ENCODE peak calls at places on chromosomes 5 and 9, in ten cellular contexts. L is NCI-H1417, Z is iris pigment epithelial cell, U is OCI-LY7, R is astrocyte of the hippocampus, F is foreskin fibroblast, H is M059J, S is pancreas, Y is activated T-cell treated with anti-CD3 and anti-CD28 coated beads for 48 hours, W is WTC11. B is an unnamed sample.

GRCh38 chr9:72211047-72211446 is 61.8 kb downstream of the GDA start:
- DNase-seq in L (no peak), Z (no peak), U (no peak), R (no peak), F (no peak), H (no peak), S (no peak), Y (no peak), W (no peak), B (no peak)

GRCh38 chr5:114450516-114450909 is 88.6 kb downstream of the KCNN2 start:
- DNase-seq in L (peak), Z (peak), U (no peak), R (no peak), F (no peak), H (peak), S (no peak), Y (no peak), W (no peak), B (no peak)

GRCh38 chr9:72665421-72665820 is 144.0 kb downstream of the TMC1 start:
- DNase-seq in L (no peak), Z (peak), U (no peak), R (peak), F (peak), H (peak), S (no peak), Y (no peak), W (no peak), B (no peak)

GRCh38 chr9:107222020-107222522 is 61.0 kb upstream of the RAD23B start:
- DNase-seq in L (peak), Z (peak), U (no peak), R (peak), F (peak), H (peak), S (no peak), Y (no peak), W (no peak), B (no peak)

GRCh38 chr5:117504245-117504644 is 929.6 kb upstream of the SEMA6A start:
- DNase-seq in L (no peak), Z (no peak), U (no peak), R (no peak), F (no peak), H (no peak), S (no peak), Y (no peak), W (no peak), B (no peak)

GRCh38 chr9:33161589-33162132 is 5.5 kb downstream of the B4GALT1 start:
- DNase-seq in L (peak), Z (no peak), U (no peak), R (no peak), F (no peak), H (peak), S (peak), Y (no peak), W (no peak), B (no peak)

GRCh38 chr9:35605336-35606137 is 475 bp downstream of the TESK1 start:
- DNase-seq in L (peak), Z (peak), U (peak), R (peak), F (peak), H (no peak), S (peak), Y (no peak), W (peak), B (peak)

GRCh38 chr5:168339151-168340140 is 48.0 kb downstream of the WWC1 start:
- DNase-seq in L (peak), Z (no peak), U (no peak), R (no peak), F (no peak), H (no peak), S (no peak), Y (no peak), W (peak), B (no peak)

GRCh38 chr5:168740055-168740820 is 161.1 kb upstream of the PANK3 start:
- DNase-seq in L (no peak), Z (no peak), U (no peak), R (no peak), F (no peak), H (no peak), S (no peak), Y (no peak), W (no peak), B (no peak)

GRCh38 chr5:1734908-1735289 is 64.7 kb downstream of the MRPL36 start:
- DNase-seq in L (no peak), Z (no peak), U (no peak), R (no peak), F (no peak), H (no peak), S (no peak), Y (no peak), W (no peak), B (peak)

GRCh38 chr5:146965781-146966659 is 87.5 kb upstream of the PPP2R2B start:
- DNase-seq in L (peak), Z (peak), U (peak), R (peak), F (peak), H (peak), S (peak), Y (peak), W (peak), B (peak)

GRCh38 chr9:85425153-85425611 is 316.6 kb downstream of the AGTPBP1 start:
- DNase-seq in L (peak), Z (peak), U (peak), R (peak), F (peak), H (peak), S (peak), Y (peak), W (peak), B (peak)

GRCh38 chr5:151222054-151222768 is 1.7 kb downstream of the CCDC69 start:
- DNase-seq in L (no peak), Z (no peak), U (no peak), R (no peak), F (no peak), H (no peak), S (peak), Y (no peak), W (no peak), B (no peak)

GRCh38 chr5:138636401-138636944 is 61.3 kb upstream of the HSPA9 start:
- DNase-seq in L (peak), Z (no peak), U (no peak), R (no peak), F (no peak), H (no peak), S (no peak), Y (no peak), W (no peak), B (no peak)

GRCh38 chr5:179766726-179767455 is 26.9 kb upstream of the LTC4S start:
- DNase-seq in L (no peak), Z (no peak), U (no peak), R (no peak), F (no peak), H (no peak), S (no peak), Y (no peak), W (no peak), B (no peak)

GRCh38 chr5:151895660-151896040 is 29.0 kb downstream of the GLRA1 start:
- DNase-seq in L (no peak), Z (no peak), U (no peak), R (peak), F (no peak), H (peak), S (no peak), Y (no peak), W (no peak), B (no peak)

GRCh38 chr9:13491138-13491492 is 211.6 kb upstream of the MPDZ start:
- DNase-seq in L (no peak), Z (no peak), U (no peak), R (no peak), F (no peak), H (no peak), S (no peak), Y (no peak), W (no peak), B (no peak)

GRCh38 chr5:144048254-144048856 is 122.1 kb downstream of the YIPF5 start:
- DNase-seq in L (no peak), Z (no peak), U (no peak), R (peak), F (no peak), H (no peak), S (no peak), Y (no peak), W (no peak), B (no peak)

GRCh38 chr5:37490931-37491330 is 111.8 kb downstream of the WDR70 start:
- DNase-seq in L (no peak), Z (no peak), U (no peak), R (no peak), F (no peak), H (no peak), S (no peak), Y (no peak), W (no peak), B (no peak)

GRCh38 chr5:139660916-139661814 is 13.0 kb downstream of the CXXC5 start:
- DNase-seq in L (peak), Z (peak), U (no peak), R (peak), F (peak), H (peak), S (peak), Y (no peak), W (no peak), B (no peak)

GRCh38 chr9:117114768-117115167 is 300.1 kb downstream of the ASTN2 start:
- DNase-seq in L (no peak), Z (no peak), U (no peak), R (no peak), F (no peak), H (peak), S (no peak), Y (no peak), W (peak), B (no peak)

GRCh38 chr5:172688735-172689572 is 47.9 kb downstream of the NEURL1B start:
- DNase-seq in L (no peak), Z (no peak), U (peak), R (no peak), F (no peak), H (no peak), S (peak), Y (no peak), W (no peak), B (peak)

GRCh38 chr5:77882670-77883257 is 106.6 kb upstream of the TBCA start:
- DNase-seq in L (no peak), Z (peak), U (no peak), R (no peak), F (peak), H (no peak), S (no peak), Y (peak), W (no peak), B (no peak)

GRCh38 chr9:95626885-95627558 is 110.3 kb upstream of the PTCH1 start:
- DNase-seq in L (peak), Z (peak), U (no peak), R (no peak), F (no peak), H (peak), S (peak), Y (peak), W (no peak), B (no peak)

GRCh38 chr5:158013939-158014338 is 155.0 kb upstream of the CLINT1 start:
- DNase-seq in L (no peak), Z (peak), U (peak), R (peak), F (no peak), H (peak), S (peak), Y (no peak), W (peak), B (no peak)

GRCh38 chr5:50786073-50786472 is 119.6 kb downstream of the PARP8 start:
- DNase-seq in L (no peak), Z (no peak), U (no peak), R (no peak), F (no peak), H (peak), S (no peak), Y (no peak), W (no peak), B (no peak)

GRCh38 chr9:132589148-132590036 is 7.0 kb downstream of the BARHL1 start:
- DNase-seq in L (no peak), Z (no peak), U (no peak), R (no peak), F (no peak), H (no peak), S (no peak), Y (no peak), W (peak), B (no peak)

GRCh38 chr5:33300209-33300742 is 140.5 kb upstream of the TARS1 start:
- DNase-seq in L (no peak), Z (no peak), U (peak), R (no peak), F (no peak), H (no peak), S (no peak), Y (no peak), W (no peak), B (no peak)

GRCh38 chr9:136562746-136563506 is 17.1 kb upstream of the NOTCH1 start:
- DNase-seq in L (no peak), Z (no peak), U (no peak), R (no peak), F (no peak), H (no peak), S (no peak), Y (no peak), W (no peak), B (no peak)

B was measured in GM12891.